ENCODE peak calls at places on chromosomes 2 and 18, in ten cellular contexts. K, T, R, O, S, U, M, H, I and E are unnamed samples.
A peak's percentile ranks its signal among the peaks of the same experiment; 100 is the strongest.

GRCh38 chr18:48623468-48624220 is 84.8 kb downstream of the CTIF start:
- DNase-seq in T (no peak), M (no peak), S (peak; percentile 25), I (peak; percentile 69), R (peak; percentile 94), U (no peak), O (no peak), K (peak; percentile 81), H (no peak), E (no peak)

GRCh38 chr18:75261430-75262223 is 51.0 kb downstream of the TSHZ1 start:
- DNase-seq in R (no peak), T (no peak), I (no peak), U (no peak), S (no peak), K (no peak), O (no peak), H (no peak), M (no peak), E (no peak)

GRCh38 chr2:227849906-227850305 is 21.5 kb upstream of the DAW1 start:
- DNase-seq in M (no peak), K (peak; percentile 97), T (no peak), H (no peak), R (peak; percentile 84), I (no peak), U (no peak), O (no peak), S (peak; percentile 66), E (no peak)

GRCh38 chr2:2992622-2993021 is 385.0 kb downstream of the EIPR1 start:
- DNase-seq in I (no peak), U (no peak), R (no peak), O (no peak), S (no peak), H (no peak), K (no peak), T (no peak), M (no peak), E (no peak)

GRCh38 chr18:70044626-70045025 is 97.0 kb upstream of the CD226 start:
- DNase-seq in T (no peak), H (no peak), S (peak; percentile 94), M (no peak), K (peak; percentile 97), I (peak; percentile 97), O (no peak), U (no peak), R (peak; percentile 99), E (no peak)

GRCh38 chr2:26018184-26018716 is 15.6 kb upstream of the RAB10 start:
- DNase-seq in K (peak; percentile 94), M (peak; percentile 88), T (peak; percentile 39), O (no peak), I (peak; percentile 91), H (peak; percentile 86), R (peak; percentile 91), U (peak; percentile 79), S (peak; percentile 96), E (no peak)

GRCh38 chr18:45252474-45252873 is 362.8 kb upstream of the SLC14A2 start:
- DNase-seq in H (no peak), S (no peak), O (no peak), R (no peak), M (no peak), K (no peak), U (no peak), I (no peak), T (no peak), E (no peak)

GRCh38 chr2:74632209-74632938 is 15.8 kb downstream of the M1AP start:
- DNase-seq in T (peak; percentile 56), U (no peak), H (no peak), O (no peak), I (peak; percentile 26), M (no peak), K (peak; percentile 36), R (peak; percentile 27), S (no peak), E (no peak)

GRCh38 chr2:67854103-67854502 is 208.7 kb downstream of the C1D start:
- DNase-seq in S (no peak), H (no peak), M (no peak), R (no peak), O (no peak), I (no peak), T (no peak), K (no peak), U (no peak), E (no peak)

GRCh38 chr2:138223321-138223720 is 259.0 kb downstream of the HNMT start:
- DNase-seq in I (no peak), M (no peak), H (no peak), S (peak; percentile 42), K (no peak), T (no peak), U (no peak), R (no peak), O (no peak), E (no peak)

GRCh38 chr2:20104900-20105545 is 53.6 kb upstream of the LAPTM4A start:
- DNase-seq in O (no peak), M (no peak), T (no peak), R (no peak), H (no peak), S (no peak), I (no peak), U (no peak), K (no peak), E (no peak)

GRCh38 chr2:20103514-20103913 is 52.1 kb upstream of the LAPTM4A start:
- DNase-seq in R (peak; percentile 50), M (no peak), H (no peak), S (no peak), U (no peak), O (no peak), K (peak; percentile 56), T (peak; percentile 56), I (peak; percentile 25), E (no peak)

GRCh38 chr2:20107776-20108175 is 56.3 kb upstream of the LAPTM4A start:
- DNase-seq in H (no peak), O (no peak), I (no peak), U (no peak), M (no peak), R (no peak), S (no peak), T (peak; percentile 72), K (peak; percentile 29), E (no peak)

GRCh38 chr2:20108655-20109396 is 57.4 kb upstream of the LAPTM4A start:
- DNase-seq in M (no peak), O (no peak), T (no peak), H (no peak), R (peak; percentile 64), U (no peak), S (peak; percentile 46), K (peak; percentile 82), I (no peak), E (no peak)

GRCh38 chr2:20106746-20107145 is 55.3 kb upstream of the LAPTM4A start:
- DNase-seq in K (no peak), T (peak; percentile 41), R (peak; percentile 39), I (no peak), U (peak; percentile 83), H (peak; percentile 72), S (peak; percentile 40), O (no peak), M (no peak), E (peak; percentile 66)
- TF ChIP-seq CTCF in K (no peak), T (no peak), R (peak; percentile 41), I (peak; percentile 72), U (peak; percentile 57), H (peak; percentile 40), S (peak; percentile 86), O (no peak), M (peak; percentile 38), E (peak; percentile 69)

GRCh38 chr2:196638765-196639164 is 750 bp upstream of the CCDC150 start:
- DNase-seq in I (no peak), U (no peak), T (no peak), H (no peak), M (no peak), O (no peak), R (no peak), S (no peak), K (no peak), E (no peak)

GRCh38 chr2:196639180-196640030 is at the start of gene CCDC150:
- DNase-seq in R (peak; percentile 94), K (peak; percentile 90), I (peak; percentile 94), U (peak; percentile 96), S (peak; percentile 96), O (no peak), T (peak; percentile 95), M (peak; percentile 93), H (peak; percentile 96), E (peak; percentile 89)

GRCh38 chr2:196635156-196635555 is 4.4 kb upstream of the CCDC150 start:
- DNase-seq in U (no peak), K (peak; percentile 22), R (peak; percentile 5), H (no peak), O (no peak), I (no peak), S (no peak), M (no peak), T (no peak), E (no peak)

GRCh38 chr2:196640031-196640548 is 575 bp downstream of the CCDC150 start:
- DNase-seq in K (no peak), T (no peak), R (no peak), H (no peak), I (no peak), O (no peak), M (no peak), S (no peak), U (no peak), E (no peak)
- TF ChIP-seq CTCF in K (no peak), T (no peak), R (no peak), H (no peak), I (no peak), O (no peak), M (no peak), S (no peak), U (no peak), E (no peak)

GRCh38 chr2:104028066-104028465 is 825.8 kb upstream of the POU3F3 start:
- DNase-seq in S (no peak), K (peak; percentile 12), U (no peak), T (no peak), I (no peak), M (no peak), O (no peak), H (no peak), R (no peak), E (no peak)

DNA sequence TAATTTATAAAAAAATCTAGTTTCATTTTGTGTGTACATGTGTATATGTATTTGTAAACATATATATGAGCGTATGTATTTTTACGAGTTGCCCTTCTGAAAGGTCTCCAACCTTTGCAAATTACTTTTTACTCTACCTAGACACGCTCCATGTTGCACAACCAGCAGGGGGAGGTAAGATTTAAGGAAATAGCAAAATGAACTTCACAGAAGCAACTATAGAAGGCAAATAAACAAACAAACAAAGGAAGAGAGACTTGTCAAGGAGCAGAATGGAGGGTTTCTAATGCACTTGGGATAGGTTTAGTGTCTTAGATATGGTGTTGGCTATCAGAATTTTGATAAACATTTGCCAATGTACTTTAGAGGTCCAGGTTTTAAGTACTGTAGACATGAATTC is 820.5 kb upstream of the POU3F3 start:
- DNase-seq in U (no peak), S (peak; percentile 3), M (no peak), I (no peak), K (no peak), T (no peak), O (no peak), H (no peak), R (peak; percentile 2), E (no peak)
- TF ChIP-seq CTCF in U (peak; percentile 22), S (peak; percentile 22), M (no peak), I (no peak), K (peak; percentile 27), T (no peak), O (no peak), H (peak; percentile 44), R (no peak), E (peak; percentile 70)

DNA sequence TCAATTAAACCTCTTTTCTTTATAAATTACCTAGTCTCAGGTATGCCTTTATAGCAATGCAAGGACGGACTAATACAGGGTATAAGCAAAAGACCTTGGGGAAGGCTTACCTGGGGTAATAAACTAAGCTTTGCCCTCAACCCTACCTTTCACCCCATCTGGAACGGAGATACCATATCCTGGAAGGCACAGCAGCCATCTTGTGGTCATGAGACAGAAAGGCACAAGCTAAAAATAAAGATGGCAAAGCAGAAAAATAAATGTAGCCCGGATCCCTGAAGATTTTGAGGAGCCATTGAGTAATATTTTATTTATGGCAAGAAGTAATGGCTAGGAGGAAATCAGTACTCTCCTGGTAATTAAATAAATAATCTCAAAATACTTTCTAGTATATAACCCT is 198.5 kb downstream of the SPP2 start:
- DNase-seq in R (no peak), S (no peak), H (no peak), U (no peak), M (no peak), T (no peak), I (no peak), O (no peak), K (no peak), E (no peak)
- TF ChIP-seq CTCF in R (no peak), S (no peak), H (no peak), U (no peak), M (no peak), T (no peak), I (peak; percentile 38), O (no peak), K (no peak), E (no peak)